ENCODE peak calls at places on chromosome 18, in five cellular contexts. F is colonic mucosa, R is fibroblast of the aortic adventitia, G is ovary, S is foreskin fibroblast. E is an unnamed sample.

GRCh38 chr18:76490701-76491171 is 4.3 kb downstream of the ZNF516 start:
- DNase-seq in F (peak), R (no peak), G (peak), S (no peak), E (no peak)

GRCh38 chr18:64807560-64807959 is 658.7 kb upstream of the LINC00305 start:
- DNase-seq in F (no peak), R (no peak), G (no peak), S (no peak), E (no peak)

GRCh38 chr18:32956591-32957310 is 183.9 kb upstream of the KLHL14 start:
- DNase-seq in F (no peak), R (peak), G (no peak), S (peak), E (peak)

GRCh38 chr18:70415823-70416488 is 127.1 kb downstream of the SOCS6 start:
- DNase-seq in F (peak), R (no peak), G (no peak), S (no peak), E (peak)

GRCh38 chr18:4074647-4075046 is 380.5 kb downstream of the DLGAP1 start:
- DNase-seq in F (no peak), R (peak), G (no peak), S (no peak), E (no peak)

GRCh38 chr18:76709659-76710645 is 112.4 kb upstream of the ZNF236 start:
- DNase-seq in F (peak), R (peak), G (peak), S (peak), E (peak)

GRCh38 chr18:55462652-55463051 is 125.3 kb downstream of the TCF4 start:
- DNase-seq in F (no peak), R (no peak), G (no peak), S (no peak), E (no peak)

GRCh38 chr18:46213295-46213694 is 109.1 kb downstream of the HAUS1 start:
- DNase-seq in F (no peak), R (peak), G (no peak), S (no peak), E (peak)

GRCh38 chr18:2971741-2972552 is 41.0 kb downstream of the LPIN2 start:
- DNase-seq in F (no peak), R (no peak), G (no peak), S (no peak), E (peak)

GRCh38 chr18:332007-332406 is 64.2 kb upstream of the THOC1 start:
- DNase-seq in F (no peak), R (no peak), G (no peak), S (no peak), E (peak)

GRCh38 chr18:32968228-32968627 is 195.4 kb upstream of the KLHL14 start:
- DNase-seq in F (no peak), R (peak), G (no peak), S (no peak), E (no peak)

GRCh38 chr18:67932261-67932660 is 415.7 kb upstream of the DSEL start:
- DNase-seq in F (no peak), R (no peak), G (no peak), S (no peak), E (no peak)

GRCh38 chr18:76406791-76407190 is 88.3 kb downstream of the ZNF516 start:
- DNase-seq in F (no peak), R (no peak), G (no peak), S (no peak), E (no peak)

GRCh38 chr18:36633961-36634412 is 194.8 kb downstream of the TPGS2 start:
- DNase-seq in F (no peak), R (no peak), G (no peak), S (no peak), E (no peak)

GRCh38 chr18:2883137-2883671 is 36.4 kb downstream of the EMILIN2 start:
- DNase-seq in F (no peak), R (no peak), G (peak), S (no peak), E (no peak)

GRCh38 chr18:2522112-2522511 is 49.2 kb downstream of the METTL4 start:
- DNase-seq in F (no peak), R (no peak), G (no peak), S (no peak), E (no peak)

GRCh38 chr18:62767321-62767720 is 52.0 kb downstream of the PHLPP1 start:
- DNase-seq in F (no peak), R (peak), G (no peak), S (no peak), E (no peak)

GRCh38 chr18:46211816-46212215 is 107.6 kb downstream of the HAUS1 start:
- DNase-seq in F (no peak), R (peak), G (no peak), S (peak), E (peak)

DNA sequence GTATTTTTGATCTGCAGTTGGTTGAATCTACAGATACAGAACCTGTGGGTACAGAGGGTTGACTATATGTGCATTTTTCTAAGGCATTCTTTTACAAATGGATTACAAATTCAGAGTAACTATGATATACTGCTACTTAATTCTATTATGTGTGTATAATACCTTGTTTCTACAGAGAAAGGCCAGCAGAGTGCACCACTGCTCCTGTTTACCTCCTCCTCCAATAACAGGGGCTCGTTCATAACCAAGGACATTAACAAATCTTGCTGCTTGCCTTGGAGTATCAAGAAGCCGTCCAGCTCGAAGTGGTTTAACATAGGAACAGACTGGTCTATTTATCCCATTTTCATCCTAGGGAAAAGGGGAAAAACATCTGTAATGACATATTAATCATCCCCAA is 16.4 kb downstream of the CEP76 start:
- DNase-seq in F (no peak), R (peak), G (no peak), S (no peak), E (peak)
- TF ChIP-seq CTCF in F (no peak), R (no peak), G (no peak), S (peak), E (peak)

DNA sequence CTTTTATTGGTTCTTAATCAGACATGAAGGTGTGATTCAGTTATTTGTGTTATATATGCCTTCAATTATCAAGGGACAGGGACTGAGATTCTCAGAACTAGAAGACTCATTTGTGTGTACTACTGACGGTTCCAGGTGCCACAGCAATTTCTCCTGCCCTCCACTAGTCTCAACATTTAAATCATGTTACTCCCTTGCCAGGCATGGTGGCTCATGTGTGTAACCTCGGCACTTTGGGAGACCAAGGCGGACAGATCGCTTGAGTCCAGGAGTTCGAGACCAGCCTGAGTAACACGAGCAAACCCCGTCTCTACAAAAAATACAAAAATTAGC is 1.1 kb downstream of the CNDP2 start:
- DNase-seq in F (no peak), R (no peak), G (no peak), S (no peak), E (no peak)
- H3K4me3 ChIP-seq in F (peak), R (peak), G (no peak), S (peak), E (peak)

GRCh38 chr18:28015671-28016070 is 161.3 kb downstream of the CDH2 start:
- DNase-seq in F (no peak), R (no peak), G (no peak), S (no peak), E (no peak)

GRCh38 chr18:28018361-28018760 is 158.6 kb downstream of the CDH2 start:
- DNase-seq in F (no peak), R (no peak), G (no peak), S (no peak), E (no peak)

GRCh38 chr18:28009589-28009988 is 167.3 kb downstream of the CDH2 start:
- DNase-seq in F (no peak), R (no peak), G (no peak), S (no peak), E (no peak)

GRCh38 chr18:28007841-28008240 is 169.1 kb downstream of the CDH2 start:
- DNase-seq in F (no peak), R (no peak), G (no peak), S (no peak), E (no peak)

GRCh38 chr18:28013064-28013463 is 163.9 kb downstream of the CDH2 start:
- DNase-seq in F (no peak), R (peak), G (no peak), S (no peak), E (peak)
- TF ChIP-seq CTCF in F (no peak), R (peak), G (no peak), S (peak), E (peak)

DNA sequence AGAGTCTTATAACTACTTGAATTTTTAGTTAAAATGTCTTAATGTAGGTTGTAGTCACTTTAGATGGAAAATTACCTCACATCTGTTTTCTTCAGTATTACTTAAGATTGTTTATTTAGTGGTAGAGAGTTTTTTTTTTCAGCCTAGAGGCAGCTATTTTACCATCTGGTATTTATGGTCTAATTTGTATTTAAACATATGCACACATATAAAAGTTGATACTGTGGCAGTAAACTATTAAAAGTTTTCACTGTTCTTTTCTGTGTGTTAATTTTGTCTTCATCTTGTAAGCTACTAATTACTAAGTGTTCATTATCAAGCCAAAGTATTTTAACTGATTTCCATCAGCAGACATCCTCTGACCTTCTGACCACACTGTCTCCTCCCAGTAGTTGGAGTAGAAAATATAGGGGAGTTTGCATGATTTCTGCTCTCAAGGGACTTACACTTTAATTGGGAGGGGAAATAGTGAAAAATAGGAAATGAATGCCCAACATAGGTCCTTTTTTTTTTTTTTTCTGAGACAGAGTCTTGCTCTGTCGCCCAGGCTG is 4.3 kb downstream of the PMAIP1 start:
- DNase-seq in F (no peak), R (no peak), G (no peak), S (no peak), E (peak)
- H3K4me3 ChIP-seq in F (no peak), R (no peak), G (no peak), S (no peak), E (no peak)

GRCh38 chr18:25351773-25352628 is at the start of gene ZNF521:
- DNase-seq in F (peak), R (peak), G (peak), S (peak), E (peak)
- TF ChIP-seq CTCF in F (no peak), R (peak), G (no peak), S (peak), E (peak)

GRCh38 chr18:35268811-35269210 is 21.2 kb downstream of the ZSCAN30 start:
- DNase-seq in F (no peak), R (no peak), G (no peak), S (no peak), E (no peak)

GRCh38 chr18:35264409-35264808 is 23.6 kb downstream of the ZNF397 start:
- DNase-seq in F (no peak), R (no peak), G (no peak), S (no peak), E (no peak)

GRCh38 chr18:35267809-35268208 is 22.2 kb downstream of the ZSCAN30 start:
- DNase-seq in F (peak), R (no peak), G (peak), S (no peak), E (no peak)

GRCh38 chr18:35271656-35272055 is 18.4 kb downstream of the ZSCAN30 start:
- DNase-seq in F (no peak), R (no peak), G (no peak), S (no peak), E (no peak)

GRCh38 chr18:35267161-35267651 is 22.8 kb downstream of the ZSCAN30 start:
- DNase-seq in F (peak), R (peak), G (peak), S (no peak), E (peak)
- H3K4me3 ChIP-seq in F (peak), R (peak), G (peak), S (peak), E (peak)

DNA sequence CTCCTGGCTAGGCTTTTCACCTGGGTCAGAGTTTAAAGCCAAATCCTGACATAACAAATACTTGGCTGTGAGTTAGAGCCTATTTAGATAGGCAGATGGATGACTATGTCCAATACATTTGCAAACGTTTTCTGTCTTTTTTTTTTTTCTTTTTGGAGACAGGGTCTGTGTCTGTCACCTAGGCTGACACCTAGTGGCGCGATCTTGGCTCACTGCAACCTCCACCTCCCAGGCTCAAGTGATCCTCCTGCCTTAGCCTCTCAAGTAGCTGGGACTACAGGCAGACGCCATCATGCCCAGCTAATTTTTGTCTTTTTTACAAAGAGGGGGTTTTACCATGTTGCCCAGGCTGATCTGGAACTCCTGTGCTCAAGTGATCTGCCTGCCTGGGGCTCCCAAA is 124.8 kb downstream of the DYM start:
- DNase-seq in F (no peak), R (no peak), G (no peak), S (no peak), E (no peak)
- TF ChIP-seq CTCF in F (no peak), R (no peak), G (no peak), S (no peak), E (no peak)

GRCh38 chr18:58861353-58861752 is 3.3 kb upstream of the ZNF532 start:
- DNase-seq in F (no peak), R (no peak), G (no peak), S (no peak), E (peak)
- H3K4me3 ChIP-seq in F (no peak), R (no peak), G (no peak), S (no peak), E (no peak)

GRCh38 chr18:77749189-77749588 is 499.5 kb downstream of the GALR1 start:
- DNase-seq in F (no peak), R (no peak), G (no peak), S (no peak), E (no peak)
- TF ChIP-seq CTCF in F (peak), R (no peak), G (no peak), S (no peak), E (no peak)

E was measured in fibroblast of villous mesenchyme.